ENCODE peak calls at places on chromosome 7, in five cellular contexts. V is SHP77; U is activated CD4-positive, CD25-positive, alpha-beta regulatory T cell treated with anti-CD3 and anti-CD28 coated beads, Interleukin-2, amount 50 U/mL, for 16 hours; J is T-helper 9 cell; S is stimulated activated CD4-positive, alpha-beta T cell treated with anti-CD3 and anti-CD28 coated beads, Interleukin-4, amount 100 ng/mL, for 1 hour. I is an unnamed sample.

GRCh38 chr7:42137941-42138340 is 99.1 kb downstream of the GLI3 start:
- DNase-seq in V (no peak), U (no peak), J (no peak), S (no peak), I (no peak)

GRCh38 chr7:116021237-116021636 is 9.3 kb downstream of the TFEC start:
- DNase-seq in V (no peak), U (no peak), J (no peak), S (no peak), I (no peak)

GRCh38 chr7:84339306-84339705 is 144.7 kb upstream of the SEMA3A start:
- DNase-seq in V (no peak), U (no peak), J (no peak), S (no peak), I (no peak)

GRCh38 chr7:125427676-125428075 is 498.1 kb upstream of the POT1 start:
- DNase-seq in V (no peak), U (no peak), J (no peak), S (no peak), I (no peak)

GRCh38 chr7:151665363-151665762 is 145.7 kb upstream of the RHEB start:
- DNase-seq in V (no peak), U (no peak), J (no peak), S (no peak), I (no peak)

GRCh38 chr7:157409149-157409752 is 72.4 kb downstream of the DNAJB6 start:
- DNase-seq in V (no peak), U (no peak), J (no peak), S (no peak), I (no peak)

GRCh38 chr7:38186593-38187314 is 8.7 kb downstream of the STARD3NL start:
- DNase-seq in V (no peak), U (no peak), J (no peak), S (no peak), I (no peak)

GRCh38 chr7:20439384-20439783 is 108.7 kb downstream of the ITGB8 start:
- DNase-seq in V (no peak), U (no peak), J (no peak), S (no peak), I (no peak)

GRCh38 chr7:136116186-136116585 is 139.0 kb upstream of the MTPN start:
- DNase-seq in V (no peak), U (no peak), J (no peak), S (no peak), I (no peak)

GRCh38 chr7:50610521-50611277 is 45.5 kb upstream of the DDC start:
- DNase-seq in V (no peak), U (peak; percentile 48), J (peak; percentile 37), S (no peak), I (peak; percentile 33)

GRCh38 chr7:70693690-70694356 is 438.1 kb upstream of the GALNT17 start:
- DNase-seq in V (no peak), U (no peak), J (peak; percentile 79), S (peak; percentile 49), I (peak; percentile 25)

GRCh38 chr7:5417106-5418071 is 6.2 kb downstream of the TNRC18 start:
- DNase-seq in V (no peak), U (no peak), J (no peak), S (no peak), I (no peak)

GRCh38 chr7:42235734-42236133 is 1.3 kb downstream of the GLI3 start:
- DNase-seq in V (peak; percentile 95), U (no peak), J (no peak), S (no peak), I (no peak)

GRCh38 chr7:128891942-128892269 is 18.6 kb downstream of the KCP start:
- DNase-seq in V (no peak), U (no peak), J (no peak), S (no peak), I (no peak)

GRCh38 chr7:70408477-70408876 is 723.5 kb upstream of the GALNT17 start:
- DNase-seq in V (no peak), U (no peak), J (no peak), S (no peak), I (no peak)

GRCh38 chr7:133568544-133568943 is 315.7 kb downstream of the EXOC4 start:
- DNase-seq in V (no peak), U (no peak), J (no peak), S (no peak), I (no peak)

GRCh38 chr7:57425969-57426628 is 23.9 kb upstream of the ZNF716 start:
- DNase-seq in V (no peak), U (no peak), J (no peak), S (no peak), I (no peak)

GRCh38 chr7:33459340-33459751 is 330.0 kb downstream of the BBS9 start:
- DNase-seq in V (peak; percentile 38), U (no peak), J (no peak), S (no peak), I (no peak)

GRCh38 chr7:140643416-140643815 is 2.8 kb upstream of the DENND2A start:
- DNase-seq in V (no peak), U (no peak), J (no peak), S (no peak), I (no peak)

GRCh38 chr7:144960763-144961162 is 124.9 kb upstream of the TPK1 start:
- DNase-seq in V (no peak), U (no peak), J (no peak), S (no peak), I (no peak)

GRCh38 chr7:107560898-107561516 is 2.7 kb downstream of the COG5 start:
- DNase-seq in V (no peak), U (no peak), J (peak; percentile 13), S (no peak), I (no peak)

GRCh38 chr7:73364006-73364728 is 36.2 kb downstream of the FKBP6 start:
- DNase-seq in V (no peak), U (no peak), J (no peak), S (no peak), I (no peak)

GRCh38 chr7:44284216-44284615 is 41.2 kb downstream of the CAMK2B start:
- DNase-seq in V (no peak), U (no peak), J (no peak), S (no peak), I (no peak)

GRCh38 chr7:94195813-94196212 is 191.7 kb upstream of the BET1 start:
- DNase-seq in V (no peak), U (no peak), J (no peak), S (no peak), I (no peak)

GRCh38 chr7:108600399-108600798 is 30.7 kb downstream of the DNAJB9 start:
- DNase-seq in V (no peak), U (no peak), J (no peak), S (no peak), I (no peak)

GRCh38 chr7:3149961-3150516 is 106.4 kb upstream of the CARD11 start:
- DNase-seq in V (no peak), U (no peak), J (no peak), S (no peak), I (no peak)

GRCh38 chr7:138979988-138980574 is 1.1 kb downstream of the KIAA1549 start:
- DNase-seq in V (no peak), U (no peak), J (no peak), S (no peak), I (no peak)

GRCh38 chr7:51135576-51135975 is 181.0 kb downstream of the COBL start:
- DNase-seq in V (no peak), U (no peak), J (no peak), S (no peak), I (no peak)

GRCh38 chr7:128431221-128431620 is 21.4 kb upstream of the IMPDH1 start:
- DNase-seq in V (no peak), U (no peak), J (no peak), S (no peak), I (no peak)

GRCh38 chr7:129212596-129212995 is 12.2 kb upstream of the AHCYL2 start:
- DNase-seq in V (no peak), U (no peak), J (no peak), S (no peak), I (no peak)

GRCh38 chr7:131642429-131642828 is 86.0 kb upstream of the PODXL start:
- DNase-seq in V (no peak), U (no peak), J (no peak), S (no peak), I (no peak)